ENCODE peak calls at places on chromosomes 11 and 22, in five cellular contexts. Z is A549, I is K562, N is GM12878, U is HepG2. K is an unnamed sample.

GRCh38 chr22:37079158-37079557 is 27.6 kb downstream of the KCTD17 start:
- DNase-seq in Z (no peak), U (no peak), N (no peak), I (no peak), K (no peak)

GRCh38 chr11:68780829-68781228 is 29.5 kb upstream of the TESMIN start:
- DNase-seq in Z (peak; percentile 24), N (no peak), U (no peak), I (peak; percentile 90), K (no peak)

GRCh38 chr11:119615003-119615878 is 113.8 kb downstream of the NECTIN1 start:
- DNase-seq in U (peak; percentile 83), I (no peak), N (peak; percentile 48), Z (peak; percentile 56), K (peak; percentile 90)

GRCh38 chr11:112811781-112812180 is 149.4 kb upstream of the NCAM1 start:
- DNase-seq in N (no peak), I (no peak), Z (no peak), U (no peak), K (no peak)

GRCh38 chr11:10829139-10829538 is 20.4 kb upstream of the EIF4G2 start:
- DNase-seq in Z (no peak), U (no peak), I (no peak), N (no peak), K (no peak)

GRCh38 chr11:11876458-11876857 is 34.7 kb downstream of the USP47 start:
- DNase-seq in N (no peak), U (peak; percentile 5), I (no peak), Z (peak; percentile 40), K (no peak)

GRCh38 chr11:113023228-113023627 is 62.0 kb downstream of the NCAM1 start:
- DNase-seq in N (no peak), I (no peak), Z (no peak), U (no peak), K (no peak)

GRCh38 chr11:3905080-3905953 is 49.9 kb downstream of the STIM1 start:
- DNase-seq in Z (peak; percentile 76), I (peak; percentile 40), N (no peak), U (peak; percentile 98), K (peak; percentile 76)

GRCh38 chr11:130536106-130537040 is 87.9 kb downstream of the ADAMTS15 start:
- DNase-seq in Z (peak; percentile 4), N (no peak), U (no peak), I (no peak), K (peak; percentile 30)

GRCh38 chr22:28299329-28299728 is 380.3 kb upstream of the PITPNB start:
- DNase-seq in I (no peak), N (no peak), Z (no peak), U (no peak), K (no peak)

GRCh38 chr22:18985761-18986160 is 49.7 kb upstream of the PRODH start:
- DNase-seq in Z (no peak), I (peak; percentile 26), N (no peak), U (no peak), K (no peak)

GRCh38 chr11:122981388-122982264 is at the start of gene BSX:
- DNase-seq in N (no peak), I (peak; percentile 75), U (peak; percentile 4), Z (peak; percentile 21), K (peak; percentile 17)

GRCh38 chr11:115081972-115082371 is 403.6 kb downstream of the NXPE2 start:
- DNase-seq in U (no peak), I (no peak), Z (no peak), N (no peak), K (no peak)

GRCh38 chr22:21837184-21837979 is 30.1 kb downstream of the MAPK1 start:
- DNase-seq in N (no peak), Z (peak; percentile 22), I (no peak), U (peak; percentile 72), K (peak; percentile 91)

GRCh38 chr22:28882545-28882877 is 861 bp upstream of the ZNRF3 start:
- DNase-seq in Z (no peak), I (no peak), U (no peak), N (no peak), K (no peak)

GRCh38 chr11:126989942-126990715 is 10.4 kb downstream of the KIRREL3 start:
- DNase-seq in N (no peak), Z (peak; percentile 69), U (peak; percentile 38), I (peak; percentile 75), K (peak; percentile 77)

GRCh38 chr11:57458410-57459111 is 1.8 kb upstream of the RTN4RL2 start:
- DNase-seq in I (peak; percentile 71), U (no peak), N (no peak), Z (peak; percentile 71), K (peak; percentile 11)

DNA sequence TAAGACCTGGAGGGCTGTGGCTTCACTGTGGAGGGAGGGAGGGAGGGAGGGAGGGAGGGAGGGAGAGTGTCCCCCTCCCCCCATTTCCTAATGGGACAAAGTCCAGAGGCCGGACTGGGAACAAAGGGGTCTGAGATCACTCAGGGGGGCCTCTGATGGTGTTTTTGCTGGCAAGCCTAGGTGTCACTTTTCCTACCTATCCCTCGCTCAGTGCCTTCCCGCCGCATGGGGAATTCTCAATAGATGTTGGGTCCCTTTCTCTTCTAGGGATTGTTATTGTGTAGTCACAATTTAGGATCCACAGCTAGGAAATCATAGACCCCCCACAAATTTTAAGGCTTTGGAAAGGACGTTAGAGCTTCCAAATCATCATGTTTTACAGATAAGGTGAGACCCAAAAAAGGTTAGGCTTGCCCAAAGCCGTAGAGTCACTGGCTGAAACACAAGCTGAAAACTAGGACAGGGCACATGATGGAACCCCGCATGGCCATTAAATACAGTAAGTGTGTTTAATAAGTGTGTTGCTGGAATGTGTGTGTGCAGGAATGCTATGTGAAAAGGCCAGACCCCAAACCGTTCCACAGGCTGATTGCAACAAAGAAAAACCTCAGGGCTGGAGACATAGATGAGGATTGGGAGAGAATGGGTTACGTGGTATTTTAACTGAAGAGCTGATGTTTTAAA is 4.8 kb upstream of the FTH1 start:
- DNase-seq in U (no peak), Z (no peak), I (no peak), N (no peak), K (no peak)
- TF ChIP-seq RFX5 in U (no peak), Z (no peak), I (no peak), N (no peak), K (no peak)

GRCh38 chr11:35799655-35800054 is 137.1 kb downstream of the TRIM44 start:
- DNase-seq in Z (no peak), I (no peak), N (no peak), U (no peak), K (no peak)

GRCh38 chr11:35796542-35796941 is 134.0 kb downstream of the TRIM44 start:
- DNase-seq in N (no peak), Z (peak; percentile 7), I (no peak), U (no peak), K (peak; percentile 49)

GRCh38 chr11:35800970-35801953 is 138.7 kb downstream of the TRIM44 start:
- DNase-seq in Z (no peak), N (no peak), U (no peak), I (no peak), K (no peak)

GRCh38 chr11:35798983-35799382 is 136.4 kb downstream of the TRIM44 start:
- DNase-seq in U (no peak), N (no peak), Z (no peak), I (no peak), K (no peak)

DNA sequence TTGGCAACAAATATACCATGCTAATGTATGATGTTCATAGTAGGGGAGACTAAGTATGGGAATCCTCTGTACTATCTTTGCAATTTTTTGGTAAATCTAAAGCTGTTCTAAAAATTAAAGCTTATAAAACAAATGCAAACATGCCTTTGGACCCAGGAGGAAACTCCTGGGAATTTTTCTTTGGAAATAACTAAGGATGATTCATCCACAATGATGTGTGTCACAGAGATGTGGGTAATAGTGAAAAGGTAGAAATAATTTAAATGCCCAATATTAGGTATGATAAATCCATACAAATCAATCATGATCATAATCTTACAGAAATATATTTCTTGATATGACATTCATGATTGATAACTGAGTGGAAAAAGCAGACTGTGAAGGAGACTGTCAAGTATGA is 135.8 kb downstream of the TRIM44 start:
- DNase-seq in N (no peak), U (no peak), Z (no peak), I (no peak), K (peak; percentile 31)
- H3K4me1 ChIP-seq in N (peaks cover 4% of the 10 kb centered on the region), U (no peaks in the 10 kb centered on the region), Z (peaks cover 41% of the 10 kb centered on the region), I (no peaks in the 10 kb centered on the region), K (peaks cover 10% of the 10 kb centered on the region)

GRCh38 chr22:45335854-45336492 is 26.2 kb downstream of the FAM118A start:
- DNase-seq in U (no peak), I (no peak), N (no peak), Z (no peak), K (no peak)

GRCh38 chr22:45338795-45339194 is 29.1 kb downstream of the FAM118A start:
- DNase-seq in Z (no peak), U (no peak), N (no peak), I (no peak), K (no peak)

GRCh38 chr22:45337536-45337935 is 27.8 kb downstream of the FAM118A start:
- DNase-seq in I (no peak), U (no peak), Z (no peak), N (no peak), K (no peak)

GRCh38 chr22:45335021-45335818 is 25.5 kb downstream of the FAM118A start:
- DNase-seq in U (no peak), Z (no peak), N (no peak), I (no peak), K (no peak)

DNA sequence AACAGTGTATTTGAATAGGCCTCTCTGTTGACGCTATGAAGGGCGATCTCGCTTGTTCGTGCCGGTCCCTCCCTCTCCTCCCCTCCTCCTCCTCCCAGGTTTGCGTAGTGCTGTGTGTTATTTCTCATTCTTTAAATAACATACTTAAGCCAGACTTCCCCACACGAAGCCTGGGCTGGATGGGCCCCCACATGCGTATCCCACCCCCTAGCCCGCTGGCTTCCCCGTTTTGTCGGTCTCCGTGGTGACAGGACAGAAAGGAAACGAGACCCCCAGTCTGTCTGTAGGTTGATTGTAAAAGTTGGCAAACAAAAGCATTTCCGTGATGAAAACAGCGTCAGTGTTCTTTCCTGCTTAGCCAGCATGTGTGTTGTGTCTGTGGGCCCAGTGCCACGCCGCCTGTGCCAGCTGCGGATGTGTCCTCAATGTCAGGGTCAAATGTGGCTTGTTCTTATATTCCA is 27.3 kb downstream of the FAM118A start:
- DNase-seq in I (no peak), Z (no peak), U (no peak), N (no peak), K (no peak)
- TF ChIP-seq BHLHE40 in I (no peak), Z (no peak), U (no peak), N (no peak), K (no peak)

GRCh38 chr11:109698237-109698636 is 276.2 kb downstream of the C11orf87 start:
- DNase-seq in N (no peak), U (no peak), Z (no peak), I (no peak), K (no peak)

GRCh38 chr11:109697140-109697843 is 275.3 kb downstream of the C11orf87 start:
- DNase-seq in U (peak; percentile 23), I (peak; percentile 22), N (no peak), Z (peak; percentile 31), K (peak; percentile 50)

GRCh38 chr11:109695696-109696095 is 273.7 kb downstream of the C11orf87 start:
- DNase-seq in Z (no peak), I (no peak), U (no peak), N (no peak), K (peak; percentile 10)

DNA sequence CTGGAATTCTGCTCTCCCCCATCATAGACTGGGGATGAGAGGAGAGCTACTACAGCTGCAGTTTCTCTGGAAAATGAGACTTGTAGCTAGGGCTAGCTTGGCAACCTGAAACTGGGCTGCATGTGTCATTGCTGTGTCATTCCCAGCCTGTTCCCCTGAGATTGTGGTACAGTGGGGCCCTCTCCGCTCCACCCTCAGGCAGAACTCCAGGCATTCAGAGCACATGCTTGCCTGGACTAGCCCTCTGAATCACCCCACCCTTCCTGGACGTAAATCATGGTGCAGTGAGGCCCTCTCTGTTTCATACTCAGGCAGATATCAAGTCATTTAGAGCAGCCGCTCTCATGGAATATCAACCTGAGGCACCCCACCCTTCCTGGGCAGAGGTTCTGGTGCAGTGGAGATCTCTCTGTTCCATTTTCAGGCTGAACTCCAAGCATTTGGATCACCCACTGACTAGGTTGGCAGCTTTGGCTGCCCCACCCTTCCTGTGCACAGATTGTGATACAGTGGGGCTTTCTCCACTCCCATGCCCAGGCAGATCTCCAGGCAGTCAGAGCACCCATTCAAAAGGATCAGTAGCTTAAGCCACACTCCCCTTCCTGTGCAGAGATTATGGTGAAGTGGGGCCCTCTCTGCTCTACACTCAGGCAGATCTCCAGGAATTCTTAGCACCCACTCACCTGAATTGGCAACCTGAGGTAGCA is 274.4 kb downstream of the C11orf87 start:
- DNase-seq in I (no peak), U (no peak), Z (no peak), N (no peak), K (peak; percentile 10)
- TF ChIP-seq RFX5 in I (no peak), U (no peak), Z (no peak), N (no peak), K (no peak)

K was measured in IMR-90.